ENCODE peak calls at places on chromosomes 11 and 22, in six cellular contexts. C is neuronal stem cell; V is stimulated activated CD4-positive, alpha-beta T cell treated with anti-CD3 and anti-CD28 coated beads, Interleukin-12 subunit alpha, Interleukin-12 subunit beta, amount 100 ng/mL, for 4 hours; G is fibroblast of pulmonary artery; L is AG09309; S is lower leg skin. I is an unnamed sample.

GRCh38 chr11:132803436-132803835 is 728.9 kb downstream of the OPCML start:
- DNase-seq in C (no peak), V (no peak), G (no peak), L (no peak), S (no peak), I (no peak)

GRCh38 chr22:36052505-36052941 is 23.9 kb upstream of the RBFOX2 start:
- DNase-seq in C (no peak), V (no peak), G (peak), L (no peak), S (no peak), I (no peak)

GRCh38 chr11:94988748-94989147 is 15.2 kb downstream of the KDM4D start:
- DNase-seq in C (no peak), V (no peak), G (no peak), L (no peak), S (no peak), I (no peak)

GRCh38 chr22:50145741-50146439 is 24.6 kb upstream of the PANX2 start:
- DNase-seq in C (no peak), V (no peak), G (no peak), L (no peak), S (no peak), I (no peak)

GRCh38 chr11:66915046-66915832 is 42.9 kb downstream of the PC start:
- DNase-seq in C (no peak), V (no peak), G (no peak), L (no peak), S (no peak), I (peak)

GRCh38 chr22:36258750-36259619 is 6.1 kb downstream of the APOL1 start:
- DNase-seq in C (peak), V (no peak), G (peak), L (no peak), S (no peak), I (no peak)

GRCh38 chr11:1053121-1053901 is 16.8 kb upstream of the MUC6 start:
- DNase-seq in C (no peak), V (no peak), G (peak), L (no peak), S (no peak), I (no peak)

GRCh38 chr22:44317163-44317455 is 4.4 kb upstream of the SHISAL1 start:
- DNase-seq in C (no peak), V (no peak), G (no peak), L (no peak), S (no peak), I (no peak)